ENCODE peak calls at places on chromosomes 12 and 14, in ten cellular contexts. One of them, this sample, is unnamed.
A peak's percentile ranks its signal among the peaks of the same experiment; 100 is the strongest.

GRCh38 chr12:1972856-1973317 is 31.4 kb downstream of the DCP1B start:
- DNase-seq in hepatocyte: peak; percentile 54
- DNase-seq in HCT116: no peak
- DNase-seq in adipocyte: peak; percentile 32
- DNase-seq in cardiac fibroblast: peak; percentile 36
- DNase-seq in MM.1S: no peak
- DNase-seq in NB4: no peak
- DNase-seq in coronary artery: peak; percentile 79
- DNase-seq in aorta: peak; percentile 85
- DNase-seq in left ventricle myocardium inferior: peak; percentile 52
- DNase-seq in this sample: no peak

GRCh38 chr14:21267886-21268611 is 1.2 kb downstream of the HNRNPC start:
- DNase-seq in MM.1S: no peak
- DNase-seq in coronary artery: no peak
- DNase-seq in NB4: no peak
- DNase-seq in cardiac fibroblast: peak; percentile 74
- DNase-seq in adipocyte: peak; percentile 57
- DNase-seq in left ventricle myocardium inferior: no peak
- DNase-seq in HCT116: no peak
- DNase-seq in aorta: no peak
- DNase-seq in hepatocyte: peak; percentile 30
- DNase-seq in this sample: no peak

GRCh38 chr12:116708826-116709756 is 28.8 kb downstream of the SPRING1 start:
- DNase-seq in adipocyte: peak; percentile 85
- DNase-seq in HCT116: peak; percentile 38
- DNase-seq in coronary artery: no peak
- DNase-seq in MM.1S: peak; percentile 71
- DNase-seq in cardiac fibroblast: peak; percentile 63
- DNase-seq in aorta: no peak
- DNase-seq in hepatocyte: peak; percentile 72
- DNase-seq in NB4: peak; percentile 80
- DNase-seq in left ventricle myocardium inferior: peak; percentile 37
- DNase-seq in this sample: no peak

GRCh38 chr12:128840862-128841468 is 12.3 kb upstream of the GLT1D1 start:
- DNase-seq in aorta: no peak
- DNase-seq in HCT116: no peak
- DNase-seq in adipocyte: no peak
- DNase-seq in cardiac fibroblast: no peak
- DNase-seq in left ventricle myocardium inferior: no peak
- DNase-seq in MM.1S: no peak
- DNase-seq in NB4: no peak
- DNase-seq in coronary artery: no peak
- DNase-seq in hepatocyte: no peak
- DNase-seq in this sample: no peak

GRCh38 chr14:33768458-33768830 is 182.4 kb downstream of the EGLN3 start:
- DNase-seq in MM.1S: no peak
- DNase-seq in NB4: no peak
- DNase-seq in coronary artery: no peak
- DNase-seq in left ventricle myocardium inferior: no peak
- DNase-seq in HCT116: no peak
- DNase-seq in cardiac fibroblast: peak; percentile 69
- DNase-seq in aorta: no peak
- DNase-seq in adipocyte: peak; percentile 13
- DNase-seq in hepatocyte: no peak
- DNase-seq in this sample: no peak

GRCh38 chr12:113241191-113242017 is 20.1 kb downstream of the TPCN1 start:
- DNase-seq in left ventricle myocardium inferior: no peak
- DNase-seq in hepatocyte: peak; percentile 78
- DNase-seq in aorta: peak; percentile 81
- DNase-seq in MM.1S: peak; percentile 19
- DNase-seq in NB4: peak; percentile 43
- DNase-seq in adipocyte: peak; percentile 91
- DNase-seq in coronary artery: no peak
- DNase-seq in HCT116: no peak
- DNase-seq in cardiac fibroblast: peak; percentile 96
- DNase-seq in this sample: no peak

GRCh38 chr14:22251090-22251489 is 337.9 kb downstream of the DAD1 start:
- DNase-seq in HCT116: no peak
- DNase-seq in NB4: no peak
- DNase-seq in MM.1S: no peak
- DNase-seq in aorta: no peak
- DNase-seq in cardiac fibroblast: peak; percentile 50
- DNase-seq in adipocyte: no peak
- DNase-seq in left ventricle myocardium inferior: no peak
- DNase-seq in coronary artery: no peak
- DNase-seq in hepatocyte: no peak
- DNase-seq in this sample: no peak

GRCh38 chr12:59742831-59743230 is 147.0 kb downstream of the SLC16A7 start:
- DNase-seq in MM.1S: no peak
- DNase-seq in coronary artery: no peak
- DNase-seq in left ventricle myocardium inferior: no peak
- DNase-seq in HCT116: no peak
- DNase-seq in adipocyte: peak; percentile 69
- DNase-seq in hepatocyte: no peak
- DNase-seq in NB4: no peak
- DNase-seq in aorta: no peak
- DNase-seq in cardiac fibroblast: peak; percentile 31
- DNase-seq in this sample: no peak

GRCh38 chr12:75389706-75390105 is 1.2 kb upstream of the GLIPR1L2 start:
- DNase-seq in NB4: no peak
- DNase-seq in hepatocyte: no peak
- DNase-seq in coronary artery: no peak
- DNase-seq in left ventricle myocardium inferior: no peak
- DNase-seq in adipocyte: no peak
- DNase-seq in HCT116: no peak
- DNase-seq in aorta: no peak
- DNase-seq in MM.1S: peak; percentile 20
- DNase-seq in cardiac fibroblast: peak; percentile 8
- DNase-seq in this sample: no peak
- H3K4me3 ChIP-seq in NB4: peak overlapping the region; percentile 66
- H3K4me3 ChIP-seq in hepatocyte: peak overlapping the region; percentile 4
- H3K4me3 ChIP-seq in coronary artery: peak overlapping the region; percentile 79
- H3K4me3 ChIP-seq in left ventricle myocardium inferior: peak overlapping the region; percentile 76
- H3K4me3 ChIP-seq in adipocyte: peak overlapping the region; percentile 86
- H3K4me3 ChIP-seq in HCT116: peak overlapping the region; percentile 63
- H3K4me3 ChIP-seq in aorta: peak overlapping the region; percentile 64
- H3K4me3 ChIP-seq in MM.1S: peak overlapping the region; percentile 85
- H3K4me3 ChIP-seq in cardiac fibroblast: no peak overlapping the region
- H3K4me3 ChIP-seq in this sample: no peak overlapping the region

GRCh38 chr12:53953831-53954693 is 641 bp upstream of the HOXC12 start:
- DNase-seq in left ventricle myocardium inferior: no peak
- DNase-seq in cardiac fibroblast: no peak
- DNase-seq in NB4: no peak
- DNase-seq in adipocyte: no peak
- DNase-seq in hepatocyte: no peak
- DNase-seq in MM.1S: no peak
- DNase-seq in coronary artery: no peak
- DNase-seq in HCT116: no peak
- DNase-seq in aorta: no peak
- DNase-seq in this sample: no peak
- H3K4me3 ChIP-seq in left ventricle myocardium inferior: no peak overlapping the region
- H3K4me3 ChIP-seq in cardiac fibroblast: no peak overlapping the region
- H3K4me3 ChIP-seq in NB4: no peak overlapping the region
- H3K4me3 ChIP-seq in adipocyte: no peak overlapping the region
- H3K4me3 ChIP-seq in hepatocyte: no peak overlapping the region
- H3K4me3 ChIP-seq in MM.1S: no peak overlapping the region
- H3K4me3 ChIP-seq in coronary artery: no peak overlapping the region
- H3K4me3 ChIP-seq in HCT116: no peak overlapping the region
- H3K4me3 ChIP-seq in aorta: no peak overlapping the region
- H3K4me3 ChIP-seq in this sample: no peak overlapping the region

GRCh38 chr14:97723834-97724770 is 926.9 kb downstream of the VRK1 start:
- DNase-seq in aorta: no peak
- DNase-seq in HCT116: no peak
- DNase-seq in NB4: no peak
- DNase-seq in MM.1S: no peak
- DNase-seq in coronary artery: no peak
- DNase-seq in hepatocyte: no peak
- DNase-seq in cardiac fibroblast: no peak
- DNase-seq in left ventricle myocardium inferior: no peak
- DNase-seq in adipocyte: no peak
- DNase-seq in this sample: no peak
- H3K4me3 ChIP-seq in aorta: no peak overlapping the region
- H3K4me3 ChIP-seq in HCT116: no peak overlapping the region
- H3K4me3 ChIP-seq in NB4: no peak overlapping the region
- H3K4me3 ChIP-seq in MM.1S: no peak overlapping the region
- H3K4me3 ChIP-seq in coronary artery: no peak overlapping the region
- H3K4me3 ChIP-seq in hepatocyte: no peak overlapping the region
- H3K4me3 ChIP-seq in cardiac fibroblast: no peak overlapping the region
- H3K4me3 ChIP-seq in left ventricle myocardium inferior: no peak overlapping the region
- H3K4me3 ChIP-seq in adipocyte: no peak overlapping the region
- H3K4me3 ChIP-seq in this sample: no peak overlapping the region

DNA sequence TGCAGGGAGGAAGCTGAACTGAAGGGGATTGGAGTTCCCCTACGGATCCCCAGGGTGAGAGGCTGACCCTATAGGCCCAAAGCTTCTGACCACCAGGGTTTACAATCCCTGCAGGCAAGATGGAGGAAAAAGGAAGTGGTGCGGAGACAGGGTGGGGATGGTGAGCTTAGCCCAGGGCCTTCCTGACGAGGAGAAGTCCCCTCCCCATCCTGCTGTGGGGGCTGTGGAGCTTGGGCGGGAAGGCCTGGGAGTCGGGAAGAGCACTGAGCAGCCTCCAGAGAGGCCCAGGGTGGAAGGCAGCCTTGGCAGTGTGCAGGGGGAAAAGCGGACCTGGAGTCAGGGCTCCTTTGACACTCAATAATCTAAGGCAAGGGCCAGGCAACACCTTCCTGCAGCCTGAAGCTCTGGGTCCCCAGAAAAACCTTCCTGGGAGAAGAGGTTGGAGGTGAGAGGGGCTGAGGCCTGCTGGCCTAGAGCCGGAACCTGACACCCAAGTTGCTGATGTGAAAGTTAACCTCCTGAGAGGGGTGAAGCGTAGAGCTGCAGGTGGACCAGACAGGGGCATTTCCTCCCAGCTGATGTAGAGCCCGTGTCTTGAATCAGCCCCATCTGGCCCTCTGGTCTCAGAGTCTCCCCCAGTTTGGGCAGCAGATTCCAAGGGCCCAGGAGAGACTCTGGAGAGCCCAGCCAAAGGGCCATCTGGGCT is 6.1 kb downstream of the HDAC7 start:
- DNase-seq in HCT116: no peak
- DNase-seq in hepatocyte: no peak
- DNase-seq in adipocyte: no peak
- DNase-seq in cardiac fibroblast: peak; percentile 50
- DNase-seq in left ventricle myocardium inferior: no peak
- DNase-seq in aorta: no peak
- DNase-seq in NB4: peak; percentile 91
- DNase-seq in MM.1S: peak; percentile 88
- DNase-seq in coronary artery: no peak
- DNase-seq in this sample: peak; percentile 82
- H3K4me3 ChIP-seq in HCT116: peak overlapping the region; percentile 59
- H3K4me3 ChIP-seq in hepatocyte: peak overlapping the region; percentile 14
- H3K4me3 ChIP-seq in adipocyte: peak overlapping the region; percentile 78
- H3K4me3 ChIP-seq in cardiac fibroblast: peak overlapping the region; percentile 19
- H3K4me3 ChIP-seq in left ventricle myocardium inferior: peak overlapping the region; percentile 67
- H3K4me3 ChIP-seq in aorta: no peak overlapping the region
- H3K4me3 ChIP-seq in NB4: peak overlapping the region; percentile 60
- H3K4me3 ChIP-seq in MM.1S: peak overlapping the region; percentile 62
- H3K4me3 ChIP-seq in coronary artery: peak overlapping the region; percentile 72
- H3K4me3 ChIP-seq in this sample: peak overlapping the region; percentile 19

GRCh38 chr12:54030442-54030801 is 2.2 kb downstream of the HOXC6 start:
- DNase-seq in NB4: no peak
- DNase-seq in MM.1S: no peak
- DNase-seq in aorta: no peak
- DNase-seq in left ventricle myocardium inferior: no peak
- DNase-seq in adipocyte: no peak
- DNase-seq in hepatocyte: no peak
- DNase-seq in coronary artery: no peak
- DNase-seq in HCT116: no peak
- DNase-seq in cardiac fibroblast: no peak
- DNase-seq in this sample: no peak

GRCh38 chr12:54030889-54031860 is 1.7 kb upstream of the HOXC5 start:
- DNase-seq in aorta: no peak
- DNase-seq in adipocyte: peak; percentile 60
- DNase-seq in left ventricle myocardium inferior: no peak
- DNase-seq in NB4: no peak
- DNase-seq in HCT116: no peak
- DNase-seq in cardiac fibroblast: peak; percentile 17
- DNase-seq in MM.1S: no peak
- DNase-seq in hepatocyte: peak; percentile 74
- DNase-seq in coronary artery: no peak
- DNase-seq in this sample: peak; percentile 79

GRCh38 chr12:54027442-54027786 is 826 bp upstream of the HOXC6 start:
- DNase-seq in adipocyte: no peak
- DNase-seq in cardiac fibroblast: no peak
- DNase-seq in HCT116: no peak
- DNase-seq in MM.1S: no peak
- DNase-seq in coronary artery: no peak
- DNase-seq in NB4: no peak
- DNase-seq in hepatocyte: no peak
- DNase-seq in left ventricle myocardium inferior: no peak
- DNase-seq in aorta: no peak
- DNase-seq in this sample: no peak

GRCh38 chr12:54028324-54029201 is at the start of gene HOXC6:
- DNase-seq in left ventricle myocardium inferior: no peak
- DNase-seq in cardiac fibroblast: peak; percentile 7
- DNase-seq in aorta: no peak
- DNase-seq in MM.1S: no peak
- DNase-seq in coronary artery: no peak
- DNase-seq in adipocyte: no peak
- DNase-seq in NB4: peak; percentile 78
- DNase-seq in HCT116: no peak
- DNase-seq in hepatocyte: peak; percentile 62
- DNase-seq in this sample: peak; percentile 81

DNA sequence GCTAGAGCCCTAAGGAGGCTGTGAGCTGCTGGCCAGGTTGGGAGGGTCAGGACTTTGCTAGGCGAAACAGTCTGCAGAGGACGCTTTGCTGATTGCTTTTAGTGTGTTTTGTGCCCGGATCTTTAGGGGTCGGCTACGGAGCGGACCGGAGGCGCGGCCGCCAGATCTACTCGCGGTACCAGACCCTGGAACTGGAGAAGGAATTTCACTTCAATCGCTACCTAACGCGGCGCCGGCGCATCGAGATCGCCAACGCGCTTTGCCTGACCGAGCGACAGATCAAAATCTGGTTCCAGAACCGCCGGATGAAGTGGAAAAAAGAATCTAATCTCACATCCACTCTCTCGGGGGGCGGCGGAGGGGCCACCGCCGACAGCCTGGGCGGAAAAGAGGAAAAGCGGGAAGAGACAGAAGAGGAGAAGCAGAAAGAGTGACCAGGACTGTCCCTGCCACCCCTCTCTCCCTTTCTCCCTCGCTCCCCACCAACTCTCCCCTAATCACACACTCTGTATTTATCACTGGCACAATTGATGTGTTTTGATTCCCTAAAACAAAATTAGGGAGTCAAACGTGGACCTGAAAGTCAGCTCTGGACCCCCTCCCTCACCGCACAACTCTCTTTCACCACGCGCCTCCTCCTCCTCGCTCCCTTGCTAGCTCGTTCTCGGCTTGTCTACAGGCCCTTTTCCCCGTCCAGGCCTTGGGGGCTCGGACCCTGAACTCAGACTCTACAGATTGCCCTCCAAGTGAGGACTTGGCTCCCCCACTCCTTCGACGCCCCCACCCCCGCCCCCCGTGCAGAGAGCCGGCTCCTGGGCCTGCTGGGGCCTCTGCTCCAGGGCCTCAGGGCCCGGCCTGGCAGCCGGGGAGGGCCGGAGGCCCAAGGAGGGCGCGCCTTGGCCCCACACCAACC is 1.5 kb downstream of the HOXC6 start:
- DNase-seq in MM.1S: no peak
- DNase-seq in HCT116: no peak
- DNase-seq in NB4: no peak
- DNase-seq in coronary artery: no peak
- DNase-seq in aorta: no peak
- DNase-seq in cardiac fibroblast: no peak
- DNase-seq in left ventricle myocardium inferior: no peak
- DNase-seq in hepatocyte: no peak
- DNase-seq in adipocyte: no peak
- DNase-seq in this sample: peak; percentile 77
- H3K4me3 ChIP-seq in MM.1S: no peak overlapping the region
- H3K4me3 ChIP-seq in HCT116: no peak overlapping the region
- H3K4me3 ChIP-seq in NB4: no peak overlapping the region
- H3K4me3 ChIP-seq in coronary artery: no peak overlapping the region
- H3K4me3 ChIP-seq in aorta: no peak overlapping the region
- H3K4me3 ChIP-seq in cardiac fibroblast: no peak overlapping the region
- H3K4me3 ChIP-seq in left ventricle myocardium inferior: no peak overlapping the region
- H3K4me3 ChIP-seq in hepatocyte: no peak overlapping the region
- H3K4me3 ChIP-seq in adipocyte: peak overlapping the region; percentile 83
- H3K4me3 ChIP-seq in this sample: no peak overlapping the region

This sample was measured in H7.